ENCODE peak calls at places on chromosomes 3 and 15, in nine cellular contexts. W is stimulated activated CD8-positive, alpha-beta memory T cell treated with anti-CD3 and anti-CD28 coated beads, Interleukin-2, amount 100 ng/mL, for 48 hours; B is endodermal cell; L is activated T-helper 1 cell treated with anti-CD3 and anti-CD28 coated beads, Interleukin-12 subunit alpha, Interleukin-12 subunit beta, Interleukin-2, Interleukin-4 antibody, amounts not matched to agents 30 ng/mL and 10 ng/mL and 1 ng/mL, durations not matched to agents 14 hours and 24 hours and 36 hours; V is AG09319; P is caudate nucleus; N is fibroblast of the conjunctiva; F is choroid plexus epithelial cell; O is iPS DF 6.9. H is an unnamed sample.

GRCh38 chr3:67076607-67077006 is 78.5 kb downstream of the KBTBD8 start:
- DNase-seq in W (no peak), B (no peak), L (no peak), V (no peak), P (no peak), N (no peak), F (peak), O (no peak), H (no peak)

GRCh38 chr3:23174426-23175039 is 28.6 kb upstream of the UBE2E2 start:
- DNase-seq in W (no peak), B (peak), L (no peak), V (no peak), P (no peak), N (no peak), F (no peak), O (no peak), H (no peak)

GRCh38 chr15:38598749-38599148 is 34.1 kb upstream of the RASGRP1 start:
- DNase-seq in W (no peak), B (no peak), L (no peak), V (no peak), P (no peak), N (no peak), F (no peak), O (no peak), H (no peak)

GRCh38 chr15:77002954-77003912 is 8.3 kb downstream of the PSTPIP1 start:
- DNase-seq in W (no peak), B (no peak), L (peak), V (no peak), P (no peak), N (no peak), F (no peak), O (no peak), H (no peak)

GRCh38 chr3:28972921-28973320 is 307.9 kb upstream of the RBMS3 start:
- DNase-seq in W (no peak), B (no peak), L (no peak), V (no peak), P (no peak), N (no peak), F (peak), O (no peak), H (no peak)

GRCh38 chr3:89145995-89146394 is 38.6 kb downstream of the EPHA3 start:
- DNase-seq in W (no peak), B (no peak), L (no peak), V (peak), P (no peak), N (peak), F (peak), O (no peak), H (no peak)

GRCh38 chr3:180280601-180281000 is 243.9 kb upstream of the PEX5L start:
- DNase-seq in W (no peak), B (no peak), L (no peak), V (no peak), P (no peak), N (no peak), F (no peak), O (no peak), H (no peak)

GRCh38 chr3:33437556-33438283 is 2.5 kb downstream of the UBP1 start:
- DNase-seq in W (no peak), B (peak), L (no peak), V (no peak), P (no peak), N (no peak), F (peak), O (no peak), H (peak)

GRCh38 chr3:149512073-149512782 is 37.7 kb downstream of the TM4SF4 start:
- DNase-seq in W (no peak), B (peak), L (no peak), V (peak), P (no peak), N (peak), F (peak), O (peak), H (peak)

GRCh38 chr15:60840306-60840702 is 361.4 kb upstream of the ICE2 start:
- DNase-seq in W (no peak), B (peak), L (no peak), V (no peak), P (no peak), N (no peak), F (peak), O (no peak), H (no peak)

GRCh38 chr3:143697975-143698374 is 150.3 kb downstream of the SLC9A9 start:
- DNase-seq in W (no peak), B (no peak), L (no peak), V (no peak), P (no peak), N (no peak), F (no peak), O (no peak), H (peak)

GRCh38 chr3:30630238-30631030 is 24.0 kb downstream of the TGFBR2 start:
- DNase-seq in W (no peak), B (no peak), L (no peak), V (no peak), P (no peak), N (no peak), F (no peak), O (no peak), H (no peak)

GRCh38 chr15:100786901-100787566 is 92.6 kb upstream of the ALDH1A3 start:
- DNase-seq in W (no peak), B (peak), L (no peak), V (no peak), P (no peak), N (no peak), F (no peak), O (no peak), H (no peak)

GRCh38 chr3:149352556-149352955 is 19.1 kb upstream of the TM4SF18 start:
- DNase-seq in W (peak), B (peak), L (peak), V (no peak), P (no peak), N (no peak), F (peak), O (peak), H (peak)

GRCh38 chr15:90552162-90552928 is 22.6 kb downstream of the CRTC3 start:
- DNase-seq in W (no peak), B (no peak), L (no peak), V (peak), P (no peak), N (no peak), F (peak), O (no peak), H (no peak)

GRCh38 chr3:133965906-133966305 is 63.8 kb downstream of the SLCO2A1 start:
- DNase-seq in W (no peak), B (no peak), L (no peak), V (no peak), P (no peak), N (no peak), F (no peak), O (no peak), H (no peak)

GRCh38 chr3:60574046-60574769 is 677.0 kb downstream of the FHIT start:
- DNase-seq in W (no peak), B (no peak), L (no peak), V (no peak), P (no peak), N (no peak), F (no peak), O (no peak), H (no peak)

GRCh38 chr3:51394541-51394940 is 3.5 kb downstream of the RBM15B start:
- DNase-seq in W (no peak), B (no peak), L (no peak), V (no peak), P (no peak), N (no peak), F (no peak), O (no peak), H (no peak)

GRCh38 chr3:67593761-67594234 is 60.6 kb downstream of the SUCLG2 start:
- DNase-seq in W (no peak), B (peak), L (no peak), V (no peak), P (no peak), N (no peak), F (peak), O (no peak), H (no peak)

GRCh38 chr3:67073812-67074211 is 75.7 kb downstream of the KBTBD8 start:
- DNase-seq in W (no peak), B (no peak), L (no peak), V (no peak), P (no peak), N (no peak), F (no peak), O (no peak), H (no peak)

GRCh38 chr15:40809051-40809450 is 1.8 kb upstream of the DNAJC17 start:
- DNase-seq in W (no peak), B (no peak), L (no peak), V (no peak), P (no peak), N (no peak), F (no peak), O (no peak), H (no peak)

GRCh38 chr15:69996321-69996720 is 101.4 kb downstream of the TLE3 start:
- DNase-seq in W (no peak), B (no peak), L (no peak), V (no peak), P (no peak), N (no peak), F (no peak), O (no peak), H (no peak)

GRCh38 chr3:147409143-147410121 is at the start of gene ZIC1:
- DNase-seq in W (no peak), B (peak), L (no peak), V (no peak), P (no peak), N (no peak), F (peak), O (no peak), H (no peak)

GRCh38 chr3:169581633-169582032 is 81.9 kb downstream of the MECOM start:
- DNase-seq in W (no peak), B (no peak), L (no peak), V (no peak), P (no peak), N (no peak), F (no peak), O (no peak), H (no peak)

GRCh38 chr3:16801698-16802097 is 83.1 kb upstream of the PLCL2 start:
- DNase-seq in W (no peak), B (no peak), L (no peak), V (no peak), P (no peak), N (no peak), F (no peak), O (no peak), H (no peak)

GRCh38 chr3:151468284-151468917 is 7.5 kb upstream of the IGSF10 start:
- DNase-seq in W (no peak), B (peak), L (peak), V (no peak), P (no peak), N (peak), F (peak), O (peak), H (peak)

GRCh38 chr3:101521251-101521701 is 8.3 kb upstream of the SENP7 start:
- DNase-seq in W (no peak), B (no peak), L (no peak), V (no peak), P (no peak), N (no peak), F (no peak), O (no peak), H (no peak)

GRCh38 chr3:107579372-107579771 is 56.6 kb downstream of the BBX start:
- DNase-seq in W (no peak), B (peak), L (no peak), V (no peak), P (no peak), N (no peak), F (no peak), O (no peak), H (no peak)

GRCh38 chr3:183577336-183577735 is 21.8 kb upstream of the KLHL6 start:
- DNase-seq in W (no peak), B (no peak), L (no peak), V (no peak), P (no peak), N (no peak), F (no peak), O (no peak), H (no peak)

H was measured in HT-29.